ENCODE peak calls at places on chromosome 20, in four cellular contexts. T, B, E and L are unnamed samples.

GRCh38 chr20:47620808-47621805 is 119.4 kb downstream of the NCOA3 start:
- DNase-seq in T (peak; percentile 82), E (peak; percentile 82), B (peak; percentile 72), L (peak; percentile 72)

GRCh38 chr20:57392130-57392445 is 892 bp downstream of the RBM38 start:
- DNase-seq in T (no peak), E (no peak), B (no peak), L (peak; percentile 51)

GRCh38 chr20:45229264-45230056 is 8.3 kb downstream of the SEMG2 start:
- DNase-seq in B (no peak), E (peak; percentile 21), T (peak; percentile 23), L (peak; percentile 61)

GRCh38 chr20:47691632-47692031 is 93.6 kb downstream of the SULF2 start:
- DNase-seq in B (peak; percentile 55), T (peak; percentile 48), E (peak; percentile 32), L (no peak)

GRCh38 chr20:59173938-59174496 is 10.4 kb downstream of the ZNF831 start:
- DNase-seq in T (no peak), E (no peak), B (no peak), L (no peak)

GRCh38 chr20:14963262-14963663 is 625.9 kb upstream of the FLRT3 start:
- DNase-seq in B (no peak), T (peak; percentile 87), E (peak; percentile 4), L (no peak)

GRCh38 chr20:24027229-24027628 is 38.6 kb upstream of the GGTLC1 start:
- DNase-seq in E (peak; percentile 76), T (peak; percentile 4), B (no peak), L (peak; percentile 39)

GRCh38 chr20:19181552-19181951 is 30.9 kb upstream of the SLC24A3 start:
- DNase-seq in E (no peak), B (no peak), T (peak; percentile 7), L (no peak)

GRCh38 chr20:829531-829930 is 4.0 kb upstream of the FAM110A start:
- DNase-seq in T (peak; percentile 57), E (peak; percentile 44), B (no peak), L (no peak)

GRCh38 chr20:1440024-1440423 is 26.6 kb downstream of the NSFL1C start:
- DNase-seq in B (no peak), E (peak; percentile 16), T (peak; percentile 51), L (peak; percentile 36)

GRCh38 chr20:22717466-22717865 is 133.1 kb upstream of the FOXA2 start:
- DNase-seq in B (peak; percentile 56), T (no peak), E (peak; percentile 63), L (no peak)

GRCh38 chr20:54475334-54476287 is at the start of gene DOK5:
- DNase-seq in B (no peak), E (peak; percentile 83), T (peak; percentile 71), L (peak; percentile 52)

GRCh38 chr20:33490023-33490933 is at the start of gene CBFA2T2:
- DNase-seq in E (peak; percentile 73), B (peak; percentile 77), T (peak; percentile 87), L (no peak)

GRCh38 chr20:32780749-32781402 is 18.7 kb downstream of the DNMT3B start:
- DNase-seq in E (no peak), B (no peak), T (no peak), L (peak; percentile 81)

GRCh38 chr20:58161192-58161591 is 67.3 kb downstream of the ANKRD60 start:
- DNase-seq in B (no peak), T (peak; percentile 66), E (no peak), L (no peak)

GRCh38 chr20:59646487-59646886 is 42.1 kb downstream of the PHACTR3 start:
- DNase-seq in B (no peak), T (no peak), E (no peak), L (no peak)

GRCh38 chr20:7657569-7657968 is 282.7 kb downstream of the HAO1 start:
- DNase-seq in B (no peak), T (no peak), E (no peak), L (no peak)

GRCh38 chr20:57385940-57386339 is 5.3 kb upstream of the RBM38 start:
- DNase-seq in E (no peak), T (no peak), B (no peak), L (no peak)

GRCh38 chr20:61803903-61804804 is 261.5 kb downstream of the TAF4 start:
- DNase-seq in T (peak; percentile 38), B (no peak), E (peak; percentile 37), L (peak; percentile 14)

GRCh38 chr20:1367479-1367878 is 25.4 kb downstream of the FKBP1A start:
- DNase-seq in T (no peak), E (no peak), B (no peak), L (no peak)

GRCh38 chr20:48335421-48336090 is 492.2 kb downstream of the PREX1 start:
- DNase-seq in T (no peak), B (no peak), E (no peak), L (no peak)

GRCh38 chr20:59776059-59776603 is 157.3 kb downstream of the SYCP2 start:
- DNase-seq in E (no peak), B (no peak), T (no peak), L (no peak)

GRCh38 chr20:1323830-1324597 is 4.9 kb downstream of the SDCBP2 start:
- DNase-seq in E (no peak), B (peak; percentile 25), T (no peak), L (no peak)

GRCh38 chr20:32252189-32252588 is 25.3 kb upstream of the KIF3B start:
- DNase-seq in B (no peak), T (no peak), E (no peak), L (no peak)

GRCh38 chr20:25051386-25052155 is 6.4 kb downstream of the ACSS1 start:
- DNase-seq in B (no peak), T (no peak), E (no peak), L (no peak)

GRCh38 chr20:3560578-3560977 is 89.8 kb downstream of the ATRN start:
- DNase-seq in B (no peak), T (peak; percentile 40), E (no peak), L (no peak)

GRCh38 chr20:60036346-60037119 is 78.3 kb downstream of the CDH26 start:
- DNase-seq in B (no peak), T (no peak), E (no peak), L (no peak)

GRCh38 chr20:21184810-21185209 is 58.9 kb downstream of the KIZ start:
- DNase-seq in B (peak; percentile 11), T (peak; percentile 24), E (peak; percentile 81), L (no peak)

GRCh38 chr20:38601216-38602184 is at the start of gene ARHGAP40:
- DNase-seq in E (no peak), T (peak; percentile 44), B (no peak), L (peak; percentile 35)

GRCh38 chr20:33209789-33210188 is 7.4 kb upstream of the BPIFA3 start:
- DNase-seq in E (peak; percentile 75), B (peak; percentile 61), T (peak; percentile 78), L (peak; percentile 70)

GRCh38 chr20:25276533-25277050 is 28.7 kb downstream of the PYGB start:
- DNase-seq in E (no peak), T (no peak), B (no peak), L (no peak)

GRCh38 chr20:10651227-10651990 is 22.4 kb downstream of the JAG1 start:
- DNase-seq in T (peak; percentile 15), E (peak; percentile 79), B (peak; percentile 73), L (peak; percentile 76)

GRCh38 chr20:10652185-10652584 is 21.6 kb downstream of the JAG1 start:
- DNase-seq in T (no peak), E (no peak), B (no peak), L (peak; percentile 68)

GRCh38 chr20:10653593-10654288 is 20.1 kb downstream of the JAG1 start:
- DNase-seq in B (peak; percentile 94), E (peak; percentile 79), T (peak; percentile 72), L (no peak)

GRCh38 chr20:10654630-10655029 is 19.2 kb downstream of the JAG1 start:
- DNase-seq in T (no peak), E (no peak), B (no peak), L (no peak)

DNA sequence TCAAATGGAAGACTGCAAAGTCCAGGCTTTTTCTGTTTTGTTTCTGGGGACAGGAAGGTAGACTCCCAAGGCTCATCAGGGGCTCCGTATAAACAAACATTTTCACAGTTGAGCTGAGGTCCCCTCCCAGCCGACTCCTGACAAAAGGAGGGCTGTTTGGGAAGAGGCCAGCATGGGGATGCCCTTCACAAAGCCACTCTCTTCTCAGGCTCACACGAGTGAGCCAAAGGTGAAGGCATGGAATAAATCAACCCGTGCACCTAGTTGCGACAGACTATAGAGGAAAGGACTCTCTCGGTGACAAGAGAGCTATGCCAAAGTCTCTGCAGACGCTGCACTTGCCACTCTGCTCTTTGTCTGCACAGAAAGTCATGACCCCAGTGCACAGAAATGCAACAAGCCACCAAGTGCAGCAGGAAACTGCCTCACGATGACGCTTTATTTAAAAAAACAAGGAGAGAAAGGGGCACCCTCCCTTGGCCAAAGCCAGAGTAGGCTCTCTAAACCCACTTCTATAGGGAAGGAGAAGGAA is 21.1 kb downstream of the JAG1 start:
- DNase-seq in T (no peak), E (no peak), B (peak; percentile 75), L (no peak)
- H3K27ac ChIP-seq in T (no peak overlapping the region), E (peak overlapping the region; percentile 89), B (peak overlapping the region; percentile 7), L (peak overlapping the region; percentile 48)

DNA sequence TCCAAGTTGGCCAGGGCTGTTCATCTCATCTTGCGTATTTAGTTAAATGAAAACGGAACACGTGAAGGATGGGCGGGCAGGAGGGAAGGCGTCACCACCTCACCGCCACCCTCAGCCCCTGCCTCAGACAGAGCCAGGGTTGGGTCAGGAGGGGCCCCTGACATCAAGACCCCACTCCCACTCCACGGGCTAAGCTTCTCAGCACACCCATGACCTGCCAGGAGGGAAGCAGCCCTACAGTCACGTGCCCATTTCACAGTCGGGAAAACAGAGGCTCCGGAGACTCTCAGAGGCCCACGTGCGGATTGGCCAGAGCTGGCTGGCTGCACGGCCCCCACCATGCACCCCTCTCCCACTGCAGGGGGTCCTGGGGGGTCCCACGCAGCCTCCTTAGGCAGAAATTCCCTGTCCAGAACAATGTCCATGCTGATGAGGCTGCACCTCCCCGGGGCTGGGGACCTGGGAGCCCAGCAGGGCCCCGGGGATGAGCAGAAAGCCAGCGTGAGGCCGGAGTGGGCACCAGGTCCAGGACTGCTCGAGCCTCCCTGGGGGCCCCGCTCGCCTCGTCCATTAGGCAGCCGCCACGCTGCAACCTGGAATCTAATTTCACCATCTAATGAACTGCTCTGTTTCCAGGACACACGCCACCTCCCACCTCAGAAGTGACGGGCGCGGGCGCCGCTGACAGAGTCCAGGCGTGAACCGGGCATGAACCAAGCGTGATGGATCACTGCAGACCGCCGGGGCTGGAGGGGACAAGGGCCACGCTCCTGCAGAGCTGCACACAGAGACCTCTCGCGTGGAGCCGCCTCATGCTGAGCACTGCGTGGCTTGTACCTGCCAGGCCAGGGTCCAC is 15.8 kb downstream of the KCNQ2 start:
- DNase-seq in E (peak; percentile 46), T (peak; percentile 51), B (no peak), L (no peak)
- H3K27me3 ChIP-seq in E (no peaks in the 10 kb centered on the region), T (peaks cover 28% of the 10 kb centered on the region), B (peaks cover 89% of the 10 kb centered on the region), L (no peaks in the 10 kb centered on the region)

DNA sequence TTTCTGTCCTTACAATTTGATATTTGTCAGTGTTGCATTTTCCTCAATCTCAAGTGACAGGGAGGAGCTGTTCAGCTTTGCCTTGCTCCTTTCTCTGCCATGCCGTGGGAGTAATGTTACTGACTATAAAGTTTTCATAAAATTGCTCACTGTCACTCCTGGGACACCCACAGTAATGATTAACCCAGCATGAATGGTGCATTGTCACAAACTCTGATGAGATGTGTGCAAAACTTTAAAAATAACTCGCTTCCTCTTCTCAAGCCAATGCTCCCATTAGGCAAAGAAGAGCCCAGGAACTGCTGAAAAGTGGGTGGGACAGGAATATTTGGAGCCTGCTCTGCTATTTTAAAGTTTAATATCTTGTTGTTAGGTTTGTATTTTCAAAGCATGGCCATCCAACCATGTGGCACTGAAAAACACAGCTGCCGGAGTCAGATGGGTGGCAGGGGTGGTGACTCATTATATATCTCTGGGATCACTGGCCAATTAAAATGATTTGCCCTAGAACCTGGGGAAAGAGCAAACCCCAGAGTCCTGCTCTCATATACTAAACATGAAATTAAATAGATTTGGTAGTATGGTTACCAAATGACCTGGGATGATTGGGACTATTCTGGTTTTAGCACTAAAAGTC is 260.1 kb downstream of the BTBD3 start:
- DNase-seq in E (no peak), B (no peak), T (no peak), L (no peak)
- H3K9me3 ChIP-seq in E (no peaks in the 10 kb centered on the region), B (no peaks in the 10 kb centered on the region), T (no peaks in the 10 kb centered on the region), L (no peaks in the 10 kb centered on the region)

GRCh38 chr20:41247523-41248370 is 69.8 kb downstream of the ZHX3 start:
- DNase-seq in E (no peak), B (no peak), T (no peak), L (no peak)
- H3K27ac ChIP-seq in E (no peak overlapping the region), B (peak overlapping the region; percentile 31), T (peak overlapping the region; percentile 82), L (no peak overlapping the region)